ENCODE peak calls at places on chromosome 14, in four cellular contexts. Z is GM12865, C is H7, P is heart right ventricle. O is an unnamed sample.
A peak's percentile ranks its signal among the peaks of the same experiment; 100 is the strongest.

GRCh38 chr14:52900731-52901130 is 50.1 kb downstream of the FERMT2 start:
- DNase-seq in Z (no peak), C (no peak), P (no peak), O (no peak)

GRCh38 chr14:37697489-37698121 is 102.2 kb downstream of the TTC6 start:
- DNase-seq in Z (no peak), C (no peak), P (no peak), O (no peak)

GRCh38 chr14:50026396-50026795 is 90.0 kb downstream of the VCPKMT start:
- DNase-seq in Z (no peak), C (no peak), P (no peak), O (no peak)

GRCh38 chr14:103563089-103563620 is 395 bp downstream of the COA8 start:
- DNase-seq in Z (no peak), C (no peak), P (no peak), O (peak; percentile 62)

GRCh38 chr14:21317433-21317832 is 37.5 kb downstream of the RPGRIP1 start:
- DNase-seq in Z (peak; percentile 29), C (no peak), P (no peak), O (no peak)

GRCh38 chr14:23805761-23806160 is 147.8 kb upstream of the DHRS4 start:
- DNase-seq in Z (no peak), C (no peak), P (no peak), O (no peak)

GRCh38 chr14:57390806-57391562 is 598 bp downstream of the NAA30 start:
- DNase-seq in Z (peak; percentile 56), C (peak; percentile 61), P (peak; percentile 35), O (no peak)

GRCh38 chr14:52078093-52078492 is 9.2 kb upstream of the NID2 start:
- DNase-seq in Z (no peak), C (no peak), P (no peak), O (no peak)

GRCh38 chr14:96748371-96748770 is 48.8 kb upstream of the VRK1 start:
- DNase-seq in Z (no peak), C (no peak), P (no peak), O (no peak)

GRCh38 chr14:75578786-75579781 is 664 bp downstream of the FLVCR2 start:
- DNase-seq in Z (no peak), C (peak; percentile 74), P (peak; percentile 17), O (no peak)
- H3K4me3 ChIP-seq in Z (peak overlapping the region; percentile 76), C (peak overlapping the region; percentile 55), P (peak overlapping the region; percentile 57), O (peak overlapping the region; percentile 54)

DNA sequence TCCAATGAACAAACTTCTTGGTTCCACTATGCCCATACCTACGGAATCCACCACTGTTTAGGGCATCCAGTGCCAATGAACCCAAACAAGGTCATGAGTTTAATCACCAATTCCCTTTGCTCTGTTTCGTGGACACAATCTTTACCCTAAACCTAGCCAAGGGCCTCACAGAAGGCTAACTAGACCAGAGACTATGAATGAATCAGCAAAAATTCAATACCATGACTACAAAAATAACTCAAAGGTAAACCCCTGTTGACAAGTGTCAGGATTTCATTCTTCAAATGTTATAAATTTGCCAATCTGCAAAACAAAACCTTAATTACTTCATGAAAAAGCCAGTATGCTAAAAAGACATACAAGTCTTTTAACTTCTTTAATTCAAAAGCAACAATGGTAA is 96.7 kb downstream of the CEP128 start:
- DNase-seq in Z (no peak), C (no peak), P (no peak), O (no peak)
- H3K4me3 ChIP-seq in Z (no peak overlapping the region), C (no peak overlapping the region), P (no peak overlapping the region), O (no peak overlapping the region)

DNA sequence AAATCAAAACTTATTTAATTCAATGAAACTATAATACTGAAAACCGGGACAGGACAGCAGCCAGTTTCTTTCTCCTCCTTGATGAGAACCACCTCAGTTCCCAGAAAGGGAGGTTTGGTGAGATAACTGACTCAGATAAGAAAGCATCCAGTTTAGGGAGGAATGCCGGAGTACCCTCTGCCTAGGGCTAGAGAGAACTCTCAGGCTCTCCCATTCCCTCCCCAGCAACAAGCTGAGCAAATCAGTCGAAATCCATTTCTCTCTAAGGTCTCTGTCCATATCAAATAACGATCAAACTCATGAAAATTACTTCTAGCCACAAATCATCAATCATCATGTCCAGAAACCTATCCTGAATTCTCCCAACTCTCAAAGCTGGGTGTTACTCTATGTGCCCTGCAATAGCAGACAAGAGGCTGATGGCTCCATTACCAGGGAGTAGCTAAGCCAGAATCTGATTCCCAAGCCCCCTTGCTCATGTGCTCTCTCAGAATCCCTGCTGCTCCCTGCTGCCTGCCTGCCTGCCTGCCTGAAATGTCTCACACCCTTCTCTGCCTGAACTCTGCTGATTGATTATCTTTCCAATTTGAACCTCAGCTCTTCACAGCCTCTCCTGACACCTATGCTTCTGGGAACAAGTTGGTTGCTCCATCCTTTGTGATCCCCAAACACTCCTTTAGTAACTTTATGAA is 49.4 kb downstream of the SLC25A47 start:
- DNase-seq in Z (no peak), C (peak; percentile 29), P (no peak), O (no peak)
- H3K4me3 ChIP-seq in Z (no peak overlapping the region), C (no peak overlapping the region), P (peak overlapping the region; percentile 73), O (peak overlapping the region; percentile 14)

DNA sequence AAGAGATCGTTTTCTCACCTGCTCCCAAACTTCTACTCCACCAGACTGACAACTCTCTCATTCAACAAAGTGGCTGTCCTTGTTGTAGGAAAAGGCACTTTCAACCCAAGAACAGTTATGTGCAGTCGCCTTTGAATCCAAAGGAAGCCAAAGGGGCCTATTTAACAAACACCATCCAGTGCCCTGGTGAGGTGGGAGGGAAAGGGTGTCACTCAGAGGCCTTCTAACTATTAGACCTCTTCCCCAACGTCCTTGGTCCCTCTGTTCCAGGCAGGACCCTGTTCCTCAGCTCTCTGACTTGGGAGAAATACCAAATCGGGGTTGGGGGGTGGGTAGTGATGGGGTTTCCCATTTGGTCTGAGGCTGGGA is 3.2 kb downstream of the SIX4 start:
- DNase-seq in Z (no peak), C (no peak), P (no peak), O (no peak)
- H3K4me3 ChIP-seq in Z (no peak overlapping the region), C (peak overlapping the region; percentile 98), P (peak overlapping the region; percentile 75), O (no peak overlapping the region)

GRCh38 chr14:84646791-84647500 is 883.0 kb upstream of the FLRT2 start:
- DNase-seq in Z (no peak), C (no peak), P (no peak), O (no peak)

DNA sequence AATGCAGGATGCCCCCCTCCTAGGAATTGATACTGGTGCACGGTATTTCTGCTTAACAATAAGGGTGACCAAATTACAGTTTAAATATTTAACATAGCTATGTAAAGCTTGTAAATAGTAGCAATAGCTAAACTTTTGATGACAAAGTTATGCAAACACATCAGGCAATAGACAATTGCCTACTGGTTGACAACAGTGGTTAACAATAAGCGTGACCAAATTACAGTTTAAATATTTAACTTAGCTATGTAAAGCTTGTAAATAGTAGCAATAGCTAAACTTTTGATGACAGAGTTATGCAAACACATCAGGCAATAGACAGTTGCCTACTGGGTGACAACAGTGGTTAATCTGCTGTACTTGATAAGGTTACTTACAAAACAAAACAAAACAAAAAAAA is 886.5 kb upstream of the FLRT2 start:
- DNase-seq in Z (no peak), C (no peak), P (no peak), O (no peak)
- H3K4me3 ChIP-seq in Z (no peak overlapping the region), C (no peak overlapping the region), P (no peak overlapping the region), O (no peak overlapping the region)